ENCODE peak calls at places on chromosomes 6 and 20, in ten cellular contexts. One of them, this sample, is unnamed. For H3K4me1, the result is how much of the 10 kb centered on the place peaks cover.

GRCh38 chr6:63504777-63505384 is 67.4 kb upstream of the LOC128125822 start:
- DNase-seq in stomach: no peak
- DNase-seq in A549: no peak
- DNase-seq in HepG2: no peak
- DNase-seq in upper lobe of left lung: no peak
- DNase-seq in sigmoid colon: no peak
- DNase-seq in suprapubic skin: no peak
- DNase-seq in tibial nerve: no peak
- DNase-seq in SK-N-SH: no peak
- DNase-seq in K562: no peak
- DNase-seq in this sample: no peak

GRCh38 chr6:25175656-25176055 is 103.5 kb upstream of the CARMIL1 start:
- DNase-seq in stomach: no peak
- DNase-seq in A549: no peak
- DNase-seq in HepG2: no peak
- DNase-seq in upper lobe of left lung: no peak
- DNase-seq in sigmoid colon: no peak
- DNase-seq in suprapubic skin: no peak
- DNase-seq in tibial nerve: no peak
- DNase-seq in SK-N-SH: no peak
- DNase-seq in K562: no peak
- DNase-seq in this sample: no peak

GRCh38 chr6:142294681-142295080 is 7.1 kb upstream of the ADGRG6 start:
- DNase-seq in stomach: no peak
- DNase-seq in A549: no peak
- DNase-seq in HepG2: no peak
- DNase-seq in upper lobe of left lung: no peak
- DNase-seq in sigmoid colon: no peak
- DNase-seq in suprapubic skin: no peak
- DNase-seq in tibial nerve: no peak
- DNase-seq in SK-N-SH: no peak
- DNase-seq in K562: no peak
- DNase-seq in this sample: no peak

GRCh38 chr6:163956571-163957407 is 542.3 kb downstream of the QKI start:
- DNase-seq in stomach: peak
- DNase-seq in A549: peak
- DNase-seq in HepG2: peak
- DNase-seq in upper lobe of left lung: no peak
- DNase-seq in sigmoid colon: peak
- DNase-seq in suprapubic skin: peak
- DNase-seq in tibial nerve: peak
- DNase-seq in SK-N-SH: peak
- DNase-seq in K562: peak
- DNase-seq in this sample: peak

GRCh38 chr20:22684072-22684762 is 99.8 kb upstream of the FOXA2 start:
- DNase-seq in stomach: peak
- DNase-seq in A549: peak
- DNase-seq in HepG2: peak
- DNase-seq in upper lobe of left lung: no peak
- DNase-seq in sigmoid colon: no peak
- DNase-seq in suprapubic skin: no peak
- DNase-seq in tibial nerve: peak
- DNase-seq in SK-N-SH: peak
- DNase-seq in K562: peak
- DNase-seq in this sample: peak

GRCh38 chr6:338815-339262 is 46.6 kb downstream of the DUSP22 start:
- DNase-seq in stomach: no peak
- DNase-seq in A549: no peak
- DNase-seq in HepG2: no peak
- DNase-seq in upper lobe of left lung: no peak
- DNase-seq in sigmoid colon: no peak
- DNase-seq in suprapubic skin: no peak
- DNase-seq in tibial nerve: no peak
- DNase-seq in SK-N-SH: no peak
- DNase-seq in K562: no peak
- DNase-seq in this sample: no peak

GRCh38 chr20:1225729-1226313 is at the start of gene RAD21L1:
- DNase-seq in stomach: peak
- DNase-seq in A549: peak
- DNase-seq in HepG2: no peak
- DNase-seq in upper lobe of left lung: peak
- DNase-seq in sigmoid colon: peak
- DNase-seq in suprapubic skin: peak
- DNase-seq in tibial nerve: peak
- DNase-seq in SK-N-SH: peak
- DNase-seq in K562: peak
- DNase-seq in this sample: peak

GRCh38 chr6:42545226-42545773 is 18.5 kb upstream of the UBR2 start:
- DNase-seq in stomach: no peak
- DNase-seq in A549: no peak
- DNase-seq in HepG2: no peak
- DNase-seq in upper lobe of left lung: no peak
- DNase-seq in sigmoid colon: no peak
- DNase-seq in suprapubic skin: no peak
- DNase-seq in tibial nerve: no peak
- DNase-seq in SK-N-SH: no peak
- DNase-seq in K562: no peak
- DNase-seq in this sample: no peak

GRCh38 chr6:166997348-166997747 is 1.8 kb upstream of the CEP43 start:
- DNase-seq in stomach: no peak
- DNase-seq in A549: no peak
- DNase-seq in HepG2: peak
- DNase-seq in upper lobe of left lung: no peak
- DNase-seq in sigmoid colon: no peak
- DNase-seq in suprapubic skin: no peak
- DNase-seq in tibial nerve: no peak
- DNase-seq in SK-N-SH: no peak
- DNase-seq in K562: no peak
- DNase-seq in this sample: no peak

GRCh38 chr6:166999145-166999844 is at the start of gene CEP43:
- DNase-seq in stomach: peak
- DNase-seq in A549: peak
- DNase-seq in HepG2: peak
- DNase-seq in upper lobe of left lung: peak
- DNase-seq in sigmoid colon: peak
- DNase-seq in suprapubic skin: peak
- DNase-seq in tibial nerve: peak
- DNase-seq in SK-N-SH: peak
- DNase-seq in K562: peak
- DNase-seq in this sample: peak

GRCh38 chr6:166999845-167000253 is 652 bp downstream of the CEP43 start:
- DNase-seq in stomach: peak
- DNase-seq in A549: no peak
- DNase-seq in HepG2: peak
- DNase-seq in upper lobe of left lung: no peak
- DNase-seq in sigmoid colon: no peak
- DNase-seq in suprapubic skin: no peak
- DNase-seq in tibial nerve: no peak
- DNase-seq in SK-N-SH: no peak
- DNase-seq in K562: no peak
- DNase-seq in this sample: no peak

GRCh38 chr6:166997768-166998255 is 1.4 kb upstream of the CEP43 start:
- DNase-seq in stomach: peak
- DNase-seq in A549: peak
- DNase-seq in HepG2: peak
- DNase-seq in upper lobe of left lung: no peak
- DNase-seq in sigmoid colon: peak
- DNase-seq in suprapubic skin: peak
- DNase-seq in tibial nerve: no peak
- DNase-seq in SK-N-SH: peak
- DNase-seq in K562: peak
- DNase-seq in this sample: peak

DNA sequence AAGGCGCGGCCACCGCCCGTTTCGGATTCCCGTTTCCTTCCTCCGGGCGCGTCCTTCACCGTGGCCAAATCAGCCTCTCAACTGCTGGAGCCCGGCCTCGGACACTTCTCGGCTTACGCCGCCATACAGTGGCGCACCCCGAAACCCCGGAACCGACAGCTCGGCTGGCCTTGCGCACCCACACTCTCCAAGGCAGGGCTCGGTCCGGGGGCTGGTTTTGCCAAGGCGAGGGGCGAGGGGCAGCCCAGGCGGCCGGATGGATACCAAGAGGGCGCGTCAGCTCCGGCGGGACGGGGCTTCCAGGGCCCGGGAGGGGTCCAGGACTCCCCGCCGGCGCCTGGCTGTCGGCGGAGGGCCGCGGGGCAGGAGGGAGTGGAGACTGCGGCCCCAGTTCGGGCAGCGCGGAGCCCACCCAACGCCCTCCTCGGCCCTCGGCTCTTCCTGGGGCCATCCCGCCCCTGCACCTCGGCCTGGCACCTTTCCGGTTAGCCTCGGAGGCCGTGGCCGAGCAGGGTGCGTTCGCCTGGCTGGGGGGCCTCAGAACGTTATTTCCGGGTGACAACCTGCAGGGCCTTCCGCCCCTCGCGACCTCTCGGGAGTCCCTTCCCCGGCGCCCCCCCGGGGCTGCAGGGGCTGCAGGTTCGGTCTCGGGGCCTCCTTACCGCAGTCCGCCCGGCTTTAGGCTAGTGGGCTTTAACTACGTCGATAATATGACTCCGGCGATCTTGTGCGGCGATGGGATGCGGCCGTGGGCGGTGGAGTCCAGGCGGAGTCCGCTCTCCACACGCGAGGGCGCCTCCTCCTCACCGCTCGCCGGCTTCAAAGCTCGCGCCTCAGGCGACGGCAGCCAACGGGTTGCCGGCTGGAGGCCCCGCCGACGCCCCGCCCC is 697 bp upstream of the CEP43 start:
- DNase-seq in stomach: peak
- DNase-seq in A549: no peak
- DNase-seq in HepG2: no peak
- DNase-seq in upper lobe of left lung: peak
- DNase-seq in sigmoid colon: peak
- DNase-seq in suprapubic skin: peak
- DNase-seq in tibial nerve: no peak
- DNase-seq in SK-N-SH: peak
- DNase-seq in K562: peak
- DNase-seq in this sample: peak
- TF ChIP-seq EP300 in stomach: no peak
- TF ChIP-seq EP300 in A549: no peak
- TF ChIP-seq EP300 in HepG2: no peak
- TF ChIP-seq EP300 in upper lobe of left lung: no peak
- TF ChIP-seq EP300 in sigmoid colon: no peak
- TF ChIP-seq EP300 in suprapubic skin: no peak
- TF ChIP-seq EP300 in tibial nerve: no peak
- TF ChIP-seq EP300 in SK-N-SH: no peak
- TF ChIP-seq EP300 in K562: no peak
- TF ChIP-seq EP300 in this sample: no peak

DNA sequence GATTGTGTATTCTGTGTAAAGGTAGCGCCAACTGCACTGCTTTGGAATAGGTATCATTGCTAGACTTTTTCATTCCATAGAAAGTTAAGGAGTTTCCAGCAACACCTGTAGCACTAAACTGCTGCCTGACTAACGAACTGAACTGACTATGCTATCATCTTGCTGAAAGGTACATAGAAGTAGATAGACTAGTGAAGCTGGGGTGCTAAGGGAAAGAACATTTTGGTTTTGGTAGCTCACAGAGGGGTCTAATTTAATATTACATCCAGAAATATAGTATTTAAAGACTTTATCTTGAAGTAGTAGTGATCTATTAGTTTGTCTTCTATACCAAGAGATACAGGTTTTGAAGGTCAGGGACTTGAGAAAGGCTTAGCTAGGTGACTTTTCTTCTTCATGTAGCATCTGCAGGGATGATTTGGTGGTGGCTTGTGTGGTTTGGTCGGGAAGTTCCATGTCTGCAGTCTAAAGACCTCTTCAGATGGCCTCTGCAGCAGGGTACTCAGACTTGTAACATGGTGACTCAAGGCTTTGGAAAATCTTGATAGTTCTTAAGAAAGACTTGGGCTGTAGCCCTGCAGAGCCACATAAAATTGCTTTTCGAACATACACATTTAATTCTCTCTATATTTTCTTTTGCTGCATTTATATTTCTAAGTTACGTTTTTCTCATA is 10.2 kb downstream of the SENP6 start:
- DNase-seq in stomach: no peak
- DNase-seq in A549: no peak
- DNase-seq in HepG2: no peak
- DNase-seq in upper lobe of left lung: no peak
- DNase-seq in sigmoid colon: no peak
- DNase-seq in suprapubic skin: no peak
- DNase-seq in tibial nerve: no peak
- DNase-seq in SK-N-SH: no peak
- DNase-seq in K562: no peak
- DNase-seq in this sample: no peak
- H3K4me3 ChIP-seq in stomach: no peak
- H3K4me3 ChIP-seq in A549: no peak
- H3K4me3 ChIP-seq in HepG2: no peak
- H3K4me3 ChIP-seq in upper lobe of left lung: no peak
- H3K4me3 ChIP-seq in sigmoid colon: no peak
- H3K4me3 ChIP-seq in suprapubic skin: no peak
- H3K4me3 ChIP-seq in tibial nerve: no peak
- H3K4me3 ChIP-seq in SK-N-SH: no peak
- H3K4me3 ChIP-seq in K562: no peak
- H3K4me3 ChIP-seq in this sample: no peak

GRCh38 chr6:158751842-158752424 is 67.2 kb downstream of the EZR start:
- DNase-seq in stomach: no peak
- DNase-seq in A549: no peak
- DNase-seq in HepG2: no peak
- DNase-seq in upper lobe of left lung: no peak
- DNase-seq in sigmoid colon: no peak
- DNase-seq in suprapubic skin: no peak
- DNase-seq in tibial nerve: no peak
- DNase-seq in SK-N-SH: no peak
- DNase-seq in K562: no peak
- DNase-seq in this sample: no peak

GRCh38 chr6:158752613-158753012 is 66.6 kb downstream of the EZR start:
- DNase-seq in stomach: peak
- DNase-seq in A549: no peak
- DNase-seq in HepG2: no peak
- DNase-seq in upper lobe of left lung: peak
- DNase-seq in sigmoid colon: peak
- DNase-seq in suprapubic skin: no peak
- DNase-seq in tibial nerve: no peak
- DNase-seq in SK-N-SH: peak
- DNase-seq in K562: no peak
- DNase-seq in this sample: no peak

GRCh38 chr6:158754738-158755137 is 64.4 kb downstream of the EZR start:
- DNase-seq in stomach: no peak
- DNase-seq in A549: no peak
- DNase-seq in HepG2: no peak
- DNase-seq in upper lobe of left lung: no peak
- DNase-seq in sigmoid colon: no peak
- DNase-seq in suprapubic skin: no peak
- DNase-seq in tibial nerve: no peak
- DNase-seq in SK-N-SH: peak
- DNase-seq in K562: no peak
- DNase-seq in this sample: no peak

GRCh38 chr6:158755636-158756035 is 63.5 kb downstream of the EZR start:
- DNase-seq in stomach: peak
- DNase-seq in A549: no peak
- DNase-seq in HepG2: no peak
- DNase-seq in upper lobe of left lung: no peak
- DNase-seq in sigmoid colon: no peak
- DNase-seq in suprapubic skin: no peak
- DNase-seq in tibial nerve: no peak
- DNase-seq in SK-N-SH: no peak
- DNase-seq in K562: no peak
- DNase-seq in this sample: no peak

DNA sequence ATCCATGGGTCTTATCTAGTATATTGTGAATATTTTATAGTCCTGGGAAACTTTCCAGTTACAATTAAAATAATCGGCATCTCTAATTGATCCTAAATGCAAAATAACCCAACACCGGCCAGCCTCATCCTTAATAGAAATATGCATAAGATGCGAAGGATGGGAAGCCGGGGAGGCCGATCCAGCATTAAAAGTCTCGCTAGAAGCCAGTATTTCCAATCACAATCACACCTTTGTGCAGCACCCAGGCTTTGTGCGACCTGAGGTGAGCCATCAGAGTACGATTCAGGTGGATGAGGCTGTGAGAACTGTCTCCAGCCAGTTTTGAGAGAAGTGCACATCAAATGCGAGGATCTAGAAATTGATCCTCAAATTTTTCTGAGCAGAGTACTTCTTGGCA is 65.3 kb downstream of the EZR start:
- DNase-seq in stomach: no peak
- DNase-seq in A549: no peak
- DNase-seq in HepG2: no peak
- DNase-seq in upper lobe of left lung: no peak
- DNase-seq in sigmoid colon: no peak
- DNase-seq in suprapubic skin: no peak
- DNase-seq in tibial nerve: no peak
- DNase-seq in SK-N-SH: no peak
- DNase-seq in K562: no peak
- DNase-seq in this sample: no peak
- H3K4me1 ChIP-seq in stomach: under half
- H3K4me1 ChIP-seq in A549: under half
- H3K4me1 ChIP-seq in HepG2: under half
- H3K4me1 ChIP-seq in upper lobe of left lung: under half
- H3K4me1 ChIP-seq in sigmoid colon: under half
- H3K4me1 ChIP-seq in suprapubic skin: under half
- H3K4me1 ChIP-seq in tibial nerve: under half
- H3K4me1 ChIP-seq in SK-N-SH: half or more
- H3K4me1 ChIP-seq in K562: under half
- H3K4me1 ChIP-seq in this sample: under half

GRCh38 chr6:72784581-72784980 is 162.7 kb downstream of the KCNQ5 start:
- DNase-seq in stomach: no peak
- DNase-seq in A549: no peak
- DNase-seq in HepG2: no peak
- DNase-seq in upper lobe of left lung: no peak
- DNase-seq in sigmoid colon: no peak
- DNase-seq in suprapubic skin: no peak
- DNase-seq in tibial nerve: no peak
- DNase-seq in SK-N-SH: no peak
- DNase-seq in K562: no peak
- DNase-seq in this sample: no peak
- TF ChIP-seq EP300 in stomach: no peak
- TF ChIP-seq EP300 in A549: no peak
- TF ChIP-seq EP300 in HepG2: no peak
- TF ChIP-seq EP300 in upper lobe of left lung: no peak
- TF ChIP-seq EP300 in sigmoid colon: no peak
- TF ChIP-seq EP300 in suprapubic skin: no peak
- TF ChIP-seq EP300 in tibial nerve: no peak
- TF ChIP-seq EP300 in SK-N-SH: no peak
- TF ChIP-seq EP300 in K562: no peak
- TF ChIP-seq EP300 in this sample: no peak

This sample was measured in ovary.